ENCODE peak calls at places on chromosomes 16 and 17, in ten cellular contexts. K is right lobe of liver, H is testis, M is PC-9, A is hepatocyte, J is AG04450, Q is heart right ventricle, V is brain microvascular endothelial cell, F is heart left ventricle, P is left ventricle myocardium inferior. L is an unnamed sample.

GRCh38 chr16:80144191-80144590 is 396.6 kb upstream of the DYNLRB2 start:
- DNase-seq in K (no peak), M (no peak), H (no peak), A (no peak), V (no peak), P (no peak), J (peak), F (no peak), Q (no peak), L (no peak)

GRCh38 chr17:79654960-79655382 is 44.1 kb upstream of the RBFOX3 start:
- DNase-seq in M (no peak), J (no peak), Q (no peak), K (peak), A (no peak), F (no peak), H (peak), P (no peak), V (no peak), L (peak)

GRCh38 chr17:1486802-1487695 is 5.4 kb downstream of the MYO1C start:
- DNase-seq in V (peak), Q (peak), H (peak), P (peak), K (peak), F (peak), J (no peak), M (peak), A (peak), L (peak)

GRCh38 chr16:23949630-23950290 is 114.0 kb downstream of the PRKCB start:
- DNase-seq in K (no peak), Q (no peak), M (no peak), H (no peak), A (no peak), J (no peak), V (no peak), F (peak), P (peak), L (no peak)

GRCh38 chr16:49463529-49463928 is 89.9 kb downstream of the C16orf78 start:
- DNase-seq in V (no peak), J (no peak), A (no peak), M (no peak), F (no peak), H (no peak), K (peak), Q (no peak), P (no peak), L (peak)

GRCh38 chr17:14506364-14506763 is 205.5 kb downstream of the HS3ST3B1 start:
- DNase-seq in H (no peak), Q (no peak), K (no peak), M (no peak), F (no peak), V (no peak), J (no peak), A (no peak), P (no peak), L (no peak)

GRCh38 chr16:67843343-67843765 is 1.2 kb downstream of the THAP11 start:
- DNase-seq in K (no peak), M (no peak), P (no peak), J (no peak), A (no peak), F (no peak), Q (no peak), V (no peak), H (no peak), L (no peak)

GRCh38 chr16:56923481-56923880 is 8.5 kb upstream of the HERPUD1 start:
- DNase-seq in J (no peak), F (no peak), M (no peak), V (no peak), A (no peak), P (no peak), K (no peak), Q (no peak), H (no peak), L (no peak)

GRCh38 chr16:46884513-46885293 is 541 bp downstream of the GPT2 start:
- DNase-seq in J (no peak), F (no peak), V (no peak), K (no peak), A (peak), M (no peak), P (no peak), Q (no peak), H (no peak), L (no peak)

GRCh38 chr16:15521758-15522509 is 87.5 kb downstream of the BMERB1 start:
- DNase-seq in F (no peak), A (no peak), J (no peak), Q (peak), P (peak), V (no peak), H (peak), M (no peak), K (no peak), L (no peak)

GRCh38 chr17:41907185-41907556 is 11.6 kb downstream of the ACLY start:
- DNase-seq in V (peak), A (no peak), H (no peak), K (no peak), M (no peak), J (no peak), P (no peak), Q (no peak), F (no peak), L (no peak)

GRCh38 chr16:35711958-35712357 is 2252.5 kb downstream of the TP53TG3F start:
- DNase-seq in Q (no peak), H (no peak), F (no peak), A (no peak), M (no peak), K (no peak), P (no peak), V (no peak), J (no peak), L (no peak)

GRCh38 chr17:73091770-73092517 is 544 bp downstream of the SLC39A11 start:
- DNase-seq in P (peak), V (no peak), M (peak), Q (peak), H (peak), A (peak), J (no peak), F (no peak), K (peak), L (no peak)

GRCh38 chr17:78343433-78344201 is 16.3 kb downstream of the SOCS3 start:
- DNase-seq in M (peak), J (no peak), A (no peak), H (no peak), P (no peak), V (no peak), K (no peak), F (peak), Q (no peak), L (no peak)

GRCh38 chr16:58352690-58353089 is 39.6 kb upstream of the GINS3 start:
- DNase-seq in Q (no peak), H (no peak), A (no peak), V (no peak), M (no peak), P (no peak), F (no peak), K (no peak), J (no peak), L (no peak)

GRCh38 chr16:23903001-23903414 is 67.2 kb downstream of the PRKCB start:
- DNase-seq in P (no peak), J (no peak), H (no peak), K (no peak), M (peak), A (no peak), F (no peak), Q (no peak), V (no peak), L (no peak)

GRCh38 chr17:36608794-36609497 is 7.6 kb downstream of the MRM1 start:
- DNase-seq in J (peak), F (peak), Q (no peak), M (no peak), P (peak), V (peak), K (no peak), A (peak), H (peak), L (no peak)

GRCh38 chr16:81532491-81533174 is 88.0 kb downstream of the CMIP start:
- DNase-seq in H (no peak), K (peak), M (no peak), A (no peak), J (no peak), F (no peak), V (no peak), P (no peak), Q (no peak), L (no peak)

GRCh38 chr17:58468944-58469343 is 19.3 kb downstream of the HSF5 start:
- DNase-seq in P (no peak), J (no peak), F (no peak), Q (no peak), V (no peak), M (no peak), A (no peak), H (no peak), K (no peak), L (no peak)

GRCh38 chr17:45104907-45105624 is 27.2 kb downstream of the PLCD3 start:
- DNase-seq in V (no peak), A (no peak), P (no peak), M (no peak), H (no peak), Q (no peak), F (no peak), J (no peak), K (peak), L (no peak)

GRCh38 chr16:11636172-11636721 is 32.0 kb upstream of the SNN start:
- DNase-seq in F (no peak), Q (no peak), A (peak), K (no peak), V (no peak), H (no peak), P (no peak), J (no peak), M (peak), L (no peak)

GRCh38 chr16:63372283-63372682 is 1336.0 kb upstream of the CDH8 start:
- DNase-seq in Q (no peak), J (no peak), A (no peak), V (no peak), M (no peak), F (no peak), P (no peak), K (no peak), H (no peak), L (no peak)

GRCh38 chr17:50289268-50289667 is 15.0 kb downstream of the TMEM92 start:
- DNase-seq in J (no peak), V (no peak), M (no peak), H (no peak), K (no peak), A (no peak), Q (no peak), F (no peak), P (no peak), L (no peak)

GRCh38 chr17:66426397-66427033 is 124.1 kb downstream of the PRKCA start:
- DNase-seq in P (no peak), F (no peak), J (no peak), M (no peak), Q (no peak), V (no peak), H (no peak), K (no peak), A (no peak), L (no peak)

GRCh38 chr16:89164847-89165684 is 6.5 kb upstream of the CDH15 start:
- DNase-seq in P (no peak), K (no peak), F (no peak), A (no peak), M (no peak), J (no peak), H (no peak), V (no peak), Q (no peak), L (no peak)

GRCh38 chr17:45895304-45895968 is 1.1 kb downstream of the MAPT start:
- DNase-seq in A (peak), P (peak), J (no peak), K (no peak), F (no peak), V (no peak), M (no peak), Q (no peak), H (no peak), L (no peak)

GRCh38 chr17:59840908-59841666 is 51.7 kb downstream of the TUBD1 start:
- DNase-seq in V (peak), Q (no peak), M (peak), A (no peak), P (no peak), K (no peak), H (no peak), F (no peak), J (no peak), L (no peak)

GRCh38 chr17:43398724-43399595 is at the start of gene ARL4D:
- DNase-seq in A (peak), F (peak), Q (peak), V (peak), K (peak), P (peak), M (peak), H (peak), J (no peak), L (peak)

GRCh38 chr16:89581045-89581695 is 5.6 kb downstream of the CPNE7 start:
- DNase-seq in M (peak), V (peak), P (no peak), H (no peak), A (peak), K (no peak), Q (no peak), F (no peak), J (peak), L (no peak)

GRCh38 chr16:83717814-83718213 is 90.0 kb upstream of the HSBP1 start:
- DNase-seq in V (peak), F (no peak), H (no peak), J (no peak), P (no peak), A (no peak), M (no peak), Q (peak), K (no peak), L (no peak)

GRCh38 chr17:45675892-45676291 is 108.2 kb upstream of the CRHR1 start:
- DNase-seq in J (no peak), Q (no peak), H (no peak), M (no peak), A (no peak), V (no peak), P (no peak), F (no peak), K (no peak), L (no peak)

GRCh38 chr17:77839324-77840155 is 119.0 kb upstream of the TNRC6C start:
- DNase-seq in P (peak), V (no peak), A (peak), Q (no peak), M (no peak), H (no peak), J (no peak), F (no peak), K (no peak), L (no peak)

GRCh38 chr17:40121886-40122465 is at the start of gene MSL1:
- DNase-seq in H (peak), J (no peak), K (peak), V (peak), F (peak), P (peak), Q (peak), M (peak), A (peak), L (peak)

GRCh38 chr16:48949636-48950035 is 332.0 kb downstream of the CBLN1 start:
- DNase-seq in J (no peak), M (no peak), V (no peak), K (no peak), Q (no peak), H (no peak), F (no peak), A (no peak), P (no peak), L (no peak)

GRCh38 chr17:44110823-44111633 is 12.4 kb downstream of the HDAC5 start:
- DNase-seq in F (peak), M (peak), H (peak), V (peak), J (no peak), P (peak), A (peak), Q (peak), K (peak), L (peak)

GRCh38 chr16:28823719-28824547 is 1.1 kb downstream of the ATXN2L start:
- DNase-seq in K (peak), Q (peak), F (peak), J (peak), P (peak), V (peak), M (peak), H (peak), A (peak), L (peak)

GRCh38 chr16:12613131-12613991 is 190.3 kb downstream of the CPPED1 start:
- DNase-seq in V (peak), K (peak), H (no peak), P (no peak), J (no peak), A (peak), M (peak), F (no peak), Q (no peak), L (no peak)

GRCh38 chr16:75248536-75249380 is 2.7 kb downstream of the BCAR1 start:
- DNase-seq in K (no peak), Q (no peak), F (peak), M (no peak), V (no peak), J (no peak), P (no peak), A (no peak), H (no peak), L (no peak)

GRCh38 chr16:75248142-75248535 is 3.3 kb downstream of the BCAR1 start:
- DNase-seq in A (no peak), V (no peak), F (no peak), J (no peak), Q (peak), H (no peak), P (peak), K (no peak), M (no peak), L (no peak)

GRCh38 chr16:75244844-75245758 is 6.3 kb downstream of the BCAR1 start:
- DNase-seq in H (peak), J (peak), Q (peak), M (peak), P (peak), A (peak), K (peak), V (peak), F (peak), L (peak)

GRCh38 chr16:75246504-75247205 is 4.8 kb downstream of the BCAR1 start:
- DNase-seq in Q (no peak), F (peak), M (no peak), P (no peak), H (peak), J (no peak), V (peak), A (no peak), K (no peak), L (no peak)

DNA sequence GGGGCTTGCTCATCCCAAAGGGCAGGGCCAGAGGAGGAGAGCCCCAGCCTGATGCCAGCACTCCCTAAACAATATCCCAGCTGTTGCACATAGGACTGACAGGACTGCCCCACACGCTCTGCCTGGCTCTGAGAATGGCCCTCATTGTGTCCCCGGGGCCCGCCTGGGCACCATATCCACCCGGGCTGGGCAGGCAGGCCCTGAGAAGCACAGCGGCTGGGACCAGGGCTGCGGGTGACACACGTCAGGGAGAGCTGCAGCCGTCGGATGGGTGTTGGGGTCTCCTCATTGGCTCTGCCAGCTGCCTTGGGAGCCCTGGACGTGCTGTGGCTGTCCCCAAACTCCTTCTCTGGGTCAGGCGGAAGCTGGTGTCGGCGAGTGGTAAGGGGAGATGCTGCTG is 4.2 kb downstream of the BCAR1 start:
- DNase-seq in V (no peak), M (no peak), H (no peak), A (no peak), K (no peak), F (no peak), J (no peak), Q (no peak), P (peak), L (no peak)
- H3K27ac ChIP-seq in V (peak), M (peak), H (peak), A (peak), K (peak), F (peak), J (peak), Q (peak), P (peak), L (peak)

GRCh38 chr17:82050761-82051641 is 610 bp downstream of the RFNG start:
- DNase-seq in A (peak), M (no peak), K (no peak), P (no peak), Q (no peak), V (no peak), H (no peak), J (no peak), F (peak), L (no peak)

GRCh38 chr17:82053130-82053529 is 1.4 kb downstream of the GPS1 start:
- DNase-seq in Q (no peak), K (no peak), A (no peak), H (no peak), J (no peak), P (no peak), V (no peak), F (peak), M (no peak), L (no peak)

GRCh38 chr17:82051776-82052637 is at the start of the genes GPS1 and RFNG:
- DNase-seq in J (no peak), K (peak), V (no peak), P (peak), H (peak), F (peak), M (peak), Q (peak), A (peak), L (peak)

GRCh38 chr17:82053556-82054263 is 2.0 kb downstream of the GPS1 start:
- DNase-seq in P (no peak), F (peak), V (no peak), K (no peak), Q (no peak), M (no peak), J (no peak), A (no peak), H (no peak), L (no peak)

GRCh38 chr17:82052638-82053059 is 951 bp downstream of the GPS1 start:
- DNase-seq in K (no peak), M (no peak), F (no peak), Q (no peak), H (no peak), J (no peak), A (no peak), V (no peak), P (no peak), L (no peak)
- H3K27ac ChIP-seq in K (no peak), M (no peak), F (peak), Q (peak), H (no peak), J (no peak), A (no peak), V (no peak), P (peak), L (no peak)

DNA sequence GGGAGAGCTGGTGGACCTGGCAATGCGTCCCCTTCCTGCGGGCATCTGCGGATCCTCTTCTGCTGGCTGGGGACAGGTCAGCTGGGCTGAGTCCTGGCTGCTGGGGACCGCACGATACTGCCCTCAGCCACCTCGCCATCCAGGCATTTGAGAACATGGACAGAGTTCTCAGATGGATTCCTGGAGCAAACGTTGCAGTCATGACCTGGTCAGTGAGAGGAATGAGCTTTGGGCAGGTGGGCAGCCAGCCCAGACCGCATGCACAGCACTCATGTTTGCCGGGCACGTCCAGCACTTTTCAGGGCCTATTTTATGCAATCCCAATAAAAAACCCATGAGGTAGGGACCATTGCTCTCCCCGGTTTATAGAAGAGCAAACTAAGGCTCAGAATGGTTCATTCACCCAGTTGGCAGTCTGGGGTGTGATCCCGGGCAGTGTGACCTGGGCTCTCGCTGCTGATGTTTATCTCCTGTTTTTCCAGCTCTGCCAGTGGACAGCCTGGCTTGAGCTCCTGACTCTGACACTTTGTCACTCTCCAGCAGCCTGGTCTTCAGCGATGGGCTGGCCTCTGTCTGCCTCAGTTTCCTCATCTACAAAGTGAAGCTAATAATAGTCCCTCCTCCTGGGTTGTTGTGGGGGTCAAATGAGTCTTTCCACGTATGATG is 294.7 kb downstream of the IRF8 start:
- DNase-seq in H (no peak), A (no peak), F (no peak), K (no peak), Q (no peak), P (no peak), J (no peak), V (no peak), M (no peak), L (no peak)
- H3K27ac ChIP-seq in H (no peak), A (no peak), F (no peak), K (no peak), Q (no peak), P (no peak), J (no peak), V (no peak), M (no peak), L (no peak)

GRCh38 chr17:17988427-17988945 is 15.8 kb downstream of the DRC3 start:
- DNase-seq in A (no peak), V (no peak), K (no peak), H (no peak), J (no peak), P (no peak), Q (no peak), M (no peak), F (no peak), L (no peak)
- H3K27ac ChIP-seq in A (no peak), V (no peak), K (no peak), H (no peak), J (no peak), P (no peak), Q (no peak), M (no peak), F (no peak), L (no peak)

DNA sequence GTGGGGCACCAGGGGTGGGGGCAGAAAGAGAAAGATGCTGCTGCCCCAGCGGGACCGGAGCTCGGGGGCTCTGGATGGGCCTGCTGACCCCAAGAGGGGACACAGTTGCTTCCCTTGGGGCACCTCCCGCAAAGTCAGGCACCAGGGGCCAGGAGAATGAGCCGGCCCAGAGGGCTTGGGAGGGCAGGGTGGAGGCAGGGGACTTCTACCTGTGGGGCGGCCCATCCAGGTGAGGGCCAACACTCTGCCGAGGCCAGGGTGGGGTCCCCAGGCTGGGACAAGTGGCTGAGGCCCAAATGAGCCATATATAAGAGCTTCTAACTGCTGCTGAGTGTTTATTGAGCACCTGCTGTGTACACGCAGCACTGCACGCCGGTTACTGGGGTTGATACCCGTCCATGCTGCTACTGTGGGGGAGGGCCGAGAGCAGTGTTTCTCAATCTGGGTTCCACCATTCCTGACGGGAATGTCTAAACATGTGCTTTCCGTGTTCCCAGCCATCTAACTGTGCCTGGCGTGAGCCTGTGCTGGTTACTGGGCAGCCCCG is 211.7 kb upstream of the GSE1 start:
- DNase-seq in A (no peak), Q (no peak), V (no peak), M (no peak), P (peak), J (no peak), F (peak), K (peak), H (peak), L (no peak)
- H3K27ac ChIP-seq in A (no peak), Q (no peak), V (no peak), M (no peak), P (no peak), J (no peak), F (no peak), K (no peak), H (no peak), L (no peak)